ENCODE peak calls at places on chromosomes 6 and 20, in four cellular contexts. One of them, this sample, is unnamed.

GRCh38 chr6:159762681-159763293 is 942 bp downstream of the ACAT2 start:
- DNase-seq in HepG2: peak
- DNase-seq in K562: peak
- DNase-seq in H1: no peak
- DNase-seq in this sample: no peak

GRCh38 chr20:57479196-57479595 is 45.7 kb downstream of the CTCFL start:
- DNase-seq in K562: no peak
- DNase-seq in H1: no peak
- DNase-seq in HepG2: no peak
- DNase-seq in this sample: no peak

GRCh38 chr20:61173966-61174725 is 77.9 kb upstream of the CDH4 start:
- DNase-seq in HepG2: no peak
- DNase-seq in H1: no peak
- DNase-seq in K562: no peak
- DNase-seq in this sample: no peak

GRCh38 chr6:166864333-166864732 is 92.0 kb downstream of the RNASET2 start:
- DNase-seq in K562: no peak
- DNase-seq in H1: no peak
- DNase-seq in HepG2: no peak
- DNase-seq in this sample: no peak

GRCh38 chr20:19769516-19769915 is 11.5 kb downstream of the RIN2 start:
- DNase-seq in K562: no peak
- DNase-seq in HepG2: no peak
- DNase-seq in H1: no peak
- DNase-seq in this sample: no peak

GRCh38 chr20:25525857-25526256 is 59.5 kb downstream of the NINL start:
- DNase-seq in K562: no peak
- DNase-seq in H1: no peak
- DNase-seq in HepG2: peak
- DNase-seq in this sample: peak

GRCh38 chr6:124356276-124356810 is 552.7 kb downstream of the NKAIN2 start:
- DNase-seq in HepG2: no peak
- DNase-seq in K562: no peak
- DNase-seq in H1: no peak
- DNase-seq in this sample: no peak

GRCh38 chr6:167078745-167079144 is 44.2 kb upstream of the CCR6 start:
- DNase-seq in H1: no peak
- DNase-seq in HepG2: no peak
- DNase-seq in K562: no peak
- DNase-seq in this sample: no peak

GRCh38 chr6:11854418-11855165 is 76.0 kb upstream of the ADTRP start:
- DNase-seq in K562: peak
- DNase-seq in H1: no peak
- DNase-seq in HepG2: no peak
- DNase-seq in this sample: peak

GRCh38 chr6:93786474-93787330 is 367.3 kb upstream of the EPHA7 start:
- DNase-seq in HepG2: no peak
- DNase-seq in K562: no peak
- DNase-seq in H1: peak
- DNase-seq in this sample: no peak

GRCh38 chr20:21099653-21100589 is 6.2 kb downstream of the LINC00237 start:
- DNase-seq in HepG2: no peak
- DNase-seq in H1: no peak
- DNase-seq in K562: peak
- DNase-seq in this sample: peak

GRCh38 chr20:33584976-33585375 is 77.2 kb upstream of the C20orf144 start:
- DNase-seq in HepG2: no peak
- DNase-seq in K562: no peak
- DNase-seq in H1: no peak
- DNase-seq in this sample: no peak

GRCh38 chr6:47679507-47679906 is 18.9 kb upstream of the ADGRF4 start:
- DNase-seq in HepG2: no peak
- DNase-seq in K562: no peak
- DNase-seq in H1: no peak
- DNase-seq in this sample: no peak

GRCh38 chr6:125952764-125953501 is 3.6 kb upstream of the HINT3 start:
- DNase-seq in H1: no peak
- DNase-seq in K562: no peak
- DNase-seq in HepG2: peak
- DNase-seq in this sample: no peak

GRCh38 chr6:33609444-33610034 is 11.6 kb upstream of the ITPR3 start:
- DNase-seq in K562: no peak
- DNase-seq in H1: no peak
- DNase-seq in HepG2: no peak
- DNase-seq in this sample: no peak

GRCh38 chr6:139230421-139230840 is 61.4 kb downstream of the TXLNB start:
- DNase-seq in H1: no peak
- DNase-seq in K562: no peak
- DNase-seq in HepG2: no peak
- DNase-seq in this sample: peak

GRCh38 chr6:169093121-169093723 is 160.4 kb downstream of the THBS2 start:
- DNase-seq in HepG2: no peak
- DNase-seq in H1: no peak
- DNase-seq in K562: no peak
- DNase-seq in this sample: no peak

GRCh38 chr6:33192671-33193602 is 670 bp upstream of the COL11A2 start:
- DNase-seq in HepG2: no peak
- DNase-seq in K562: no peak
- DNase-seq in H1: no peak
- DNase-seq in this sample: no peak

GRCh38 chr6:169162968-169163903 is 90.4 kb downstream of the THBS2 start:
- DNase-seq in K562: no peak
- DNase-seq in H1: no peak
- DNase-seq in HepG2: peak
- DNase-seq in this sample: peak

GRCh38 chr6:31058128-31058894 is 48.0 kb downstream of the MUC22 start:
- DNase-seq in K562: peak
- DNase-seq in HepG2: peak
- DNase-seq in H1: no peak
- DNase-seq in this sample: peak

GRCh38 chr6:13709698-13710551 is 1.7 kb downstream of the RANBP9 start:
- DNase-seq in H1: no peak
- DNase-seq in HepG2: peak
- DNase-seq in K562: peak
- DNase-seq in this sample: no peak

GRCh38 chr20:40511478-40511877 is 177.6 kb downstream of the MAFB start:
- DNase-seq in K562: no peak
- DNase-seq in H1: no peak
- DNase-seq in HepG2: no peak
- DNase-seq in this sample: no peak

GRCh38 chr6:139925894-139926641 is 551.6 kb upstream of the CITED2 start:
- DNase-seq in HepG2: peak
- DNase-seq in K562: no peak
- DNase-seq in H1: no peak
- DNase-seq in this sample: no peak

GRCh38 chr6:26323525-26324294 is 41.3 kb upstream of the BTN3A2 start:
- DNase-seq in HepG2: peak
- DNase-seq in K562: no peak
- DNase-seq in H1: no peak
- DNase-seq in this sample: no peak

GRCh38 chr6:52925042-52925441 is 15.5 kb upstream of the GSTA3 start:
- DNase-seq in K562: no peak
- DNase-seq in HepG2: no peak
- DNase-seq in H1: no peak
- DNase-seq in this sample: no peak
- TF ChIP-seq PHF8 in K562: no peak
- TF ChIP-seq PHF8 in HepG2: no peak
- TF ChIP-seq PHF8 in H1: no peak
- TF ChIP-seq PHF8 in this sample: no peak

GRCh38 chr6:163983601-163984445 is 569.3 kb downstream of the QKI start:
- DNase-seq in K562: no peak
- DNase-seq in HepG2: no peak
- DNase-seq in H1: no peak
- DNase-seq in this sample: no peak
- TF ChIP-seq RAD21 in K562: no peak
- TF ChIP-seq RAD21 in HepG2: no peak
- TF ChIP-seq RAD21 in H1: no peak
- TF ChIP-seq RAD21 in this sample: no peak

DNA sequence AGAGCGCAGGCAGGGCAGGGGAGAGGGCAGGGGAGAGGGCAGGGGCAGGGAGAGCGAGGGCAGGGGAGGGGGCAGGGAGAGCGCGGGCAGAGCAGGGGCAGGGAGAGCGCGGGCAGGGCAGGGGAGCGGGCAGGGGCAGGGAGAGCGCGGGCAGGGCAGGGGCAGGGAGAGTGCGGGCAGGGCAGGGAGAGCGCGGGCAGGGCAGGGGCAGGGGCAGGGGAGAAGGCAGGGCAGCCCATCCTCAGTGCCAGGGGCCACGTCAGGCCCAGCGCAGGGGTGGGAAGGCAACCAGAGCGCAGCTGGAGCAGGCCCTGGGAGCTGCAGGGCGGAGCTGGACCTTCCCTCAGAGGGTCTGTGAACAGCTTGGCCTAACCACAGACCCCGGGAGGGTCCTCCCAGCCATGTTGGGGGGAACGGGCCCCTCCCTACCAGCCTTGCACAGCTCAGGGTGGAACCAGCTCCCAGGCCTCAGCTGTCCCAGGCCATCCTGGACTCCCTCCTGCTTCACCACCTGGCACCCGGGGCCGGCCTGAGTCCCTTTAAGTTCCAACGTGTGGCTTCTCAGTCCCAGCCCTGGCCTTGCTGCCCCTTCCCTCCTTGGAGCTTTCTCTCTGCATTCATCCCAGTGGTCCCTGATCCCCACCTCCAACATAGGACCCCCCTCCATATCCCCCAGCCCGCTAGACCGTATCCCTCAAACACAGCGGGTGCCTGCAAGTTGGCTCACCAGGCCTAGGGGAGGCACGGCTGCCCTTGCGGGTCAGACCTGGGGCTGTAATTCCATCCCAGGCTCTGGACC is 5.5 kb upstream of the ZBTB46 start:
- DNase-seq in K562: no peak
- DNase-seq in HepG2: no peak
- DNase-seq in H1: no peak
- DNase-seq in this sample: no peak
- TF ChIP-seq PHF8 in K562: no peak
- TF ChIP-seq PHF8 in HepG2: no peak
- TF ChIP-seq PHF8 in H1: no peak
- TF ChIP-seq PHF8 in this sample: no peak

DNA sequence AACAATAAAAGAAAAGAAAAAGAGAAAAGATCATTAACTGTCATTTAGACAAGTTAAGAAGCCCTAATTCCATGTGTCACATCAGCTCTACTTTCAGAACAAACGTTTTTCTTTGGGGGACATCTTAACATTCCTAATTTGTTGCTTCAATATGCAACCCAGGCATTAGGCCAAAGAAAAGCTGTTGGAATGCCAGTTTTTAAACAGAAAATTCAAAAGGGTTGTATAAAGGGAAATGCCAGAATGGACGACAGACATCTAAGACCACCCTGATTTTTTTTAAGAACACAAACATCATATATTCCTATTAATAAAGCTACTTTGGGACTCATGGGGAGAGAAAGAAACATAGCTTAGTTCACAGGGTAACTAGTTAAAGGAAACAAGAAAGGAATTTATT is 315.0 kb downstream of the GMDS start:
- DNase-seq in K562: no peak
- DNase-seq in H1: no peak
- DNase-seq in HepG2: no peak
- DNase-seq in this sample: no peak
- TF ChIP-seq RAD21 in K562: no peak
- TF ChIP-seq RAD21 in H1: no peak
- TF ChIP-seq RAD21 in HepG2: no peak
- TF ChIP-seq RAD21 in this sample: no peak

GRCh38 chr6:28948782-28949486 is 25.1 kb upstream of the TRIM27 start:
- DNase-seq in K562: no peak
- DNase-seq in H1: no peak
- DNase-seq in HepG2: peak
- DNase-seq in this sample: no peak

GRCh38 chr6:28945360-28945759 is 21.6 kb upstream of the TRIM27 start:
- DNase-seq in HepG2: no peak
- DNase-seq in H1: no peak
- DNase-seq in K562: no peak
- DNase-seq in this sample: no peak

GRCh38 chr6:28947067-28947765 is 23.4 kb upstream of the TRIM27 start:
- DNase-seq in H1: no peak
- DNase-seq in HepG2: no peak
- DNase-seq in K562: no peak
- DNase-seq in this sample: no peak

GRCh38 chr6:28944412-28945006 is 20.7 kb upstream of the TRIM27 start:
- DNase-seq in K562: peak
- DNase-seq in H1: peak
- DNase-seq in HepG2: peak
- DNase-seq in this sample: peak

DNA sequence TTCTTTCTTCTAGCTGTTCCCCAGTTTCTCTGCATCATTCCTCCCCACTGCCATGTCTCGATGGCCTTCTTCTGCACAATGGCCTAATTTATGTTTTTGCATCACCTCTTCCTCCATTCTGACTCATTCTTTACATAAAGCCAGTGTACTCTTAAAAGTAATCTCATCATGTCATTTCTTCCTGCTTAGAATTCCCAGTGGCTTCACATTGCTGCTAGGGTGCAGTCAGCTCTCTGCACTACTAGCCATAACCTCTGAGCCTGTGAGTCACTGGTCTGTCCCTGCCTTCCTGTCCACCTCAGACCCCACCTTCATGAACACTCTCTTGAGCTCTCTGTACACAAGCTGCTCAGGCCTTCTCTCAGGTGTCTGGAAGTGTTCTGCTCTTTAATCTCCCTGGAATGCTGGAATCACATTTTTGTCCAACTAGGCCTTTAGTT is 24.1 kb upstream of the TRIM27 start:
- DNase-seq in K562: peak
- DNase-seq in H1: no peak
- DNase-seq in HepG2: peak
- DNase-seq in this sample: peak
- TF ChIP-seq PHF8 in K562: no peak
- TF ChIP-seq PHF8 in H1: no peak
- TF ChIP-seq PHF8 in HepG2: no peak
- TF ChIP-seq PHF8 in this sample: no peak

This sample was measured in A549.